ENCODE peak calls at places on chromosomes 7 and 10, in six cellular contexts. J is GM12892, S is GM12865, B is mammary epithelial cell, Q is endodermal cell, P is GM13977. X is an unnamed sample.

GRCh38 chr10:4023997-4024396 is 239.0 kb upstream of the KLF6 start:
- DNase-seq in J (no peak), S (no peak), B (no peak), Q (no peak), P (no peak), X (peak; percentile 9)

GRCh38 chr10:71246591-71247143 is 34.3 kb downstream of the UNC5B start:
- DNase-seq in J (no peak), S (no peak), B (peak; percentile 96), Q (no peak), P (no peak), X (peak; percentile 49)

GRCh38 chr10:91758303-91759146 is 39.7 kb upstream of the TNKS2 start:
- DNase-seq in J (no peak), S (peak; percentile 59), B (peak; percentile 48), Q (no peak), P (peak; percentile 47), X (peak; percentile 78)

GRCh38 chr10:97081621-97082235 is 104.0 kb downstream of the SLIT1 start:
- DNase-seq in J (peak; percentile 57), S (peak; percentile 78), B (peak; percentile 37), Q (peak; percentile 94), P (peak; percentile 82), X (peak; percentile 74)

GRCh38 chr10:21751341-21752310 is 217.6 kb downstream of the MLLT10 start:
- DNase-seq in J (no peak), S (no peak), B (no peak), Q (peak; percentile 90), P (no peak), X (no peak)

GRCh38 chr7:50369408-50370026 is 65.0 kb downstream of the IKZF1 start:
- DNase-seq in J (no peak), S (peak; percentile 81), B (peak; percentile 3), Q (peak; percentile 64), P (peak; percentile 43), X (peak; percentile 90)

GRCh38 chr10:16509996-16510395 is 11.7 kb downstream of the C1QL3 start:
- DNase-seq in J (no peak), S (no peak), B (peak; percentile 25), Q (no peak), P (no peak), X (no peak)

GRCh38 chr10:88557246-88557645 is 25.9 kb downstream of the RNLS start:
- DNase-seq in J (no peak), S (no peak), B (no peak), Q (no peak), P (no peak), X (no peak)

GRCh38 chr10:78765726-78766335 is 302.9 kb upstream of the ZMIZ1 start:
- DNase-seq in J (no peak), S (no peak), B (no peak), Q (peak; percentile 47), P (no peak), X (no peak)

GRCh38 chr7:135859548-135859947 is 110.9 kb upstream of the FAM180A start:
- DNase-seq in J (no peak), S (no peak), B (no peak), Q (no peak), P (no peak), X (no peak)

GRCh38 chr10:49761789-49762565 is at the start of gene OGDHL:
- DNase-seq in J (peak; percentile 49), S (peak; percentile 89), B (peak; percentile 44), Q (peak; percentile 93), P (peak; percentile 88), X (peak; percentile 80)

GRCh38 chr10:133422223-133422820 is 2.1 kb downstream of the SPRN start:
- DNase-seq in J (no peak), S (no peak), B (no peak), Q (peak; percentile 59), P (no peak), X (no peak)

X was measured in NB4.